ENCODE peak calls at places on chromosome 21, in nine cellular contexts. E is heart left ventricle; C is uterus; D is PC-9; S is upper lobe of right lung; M is Karpas-422; O is CD8-positive, alpha-beta memory T cell; H is iPS DF 6.9; B is left lung. P is an unnamed sample.

GRCh38 chr21:31447477-31447876 is 103.4 kb upstream of the TIAM1 start:
- DNase-seq in E (no peak), C (peak; percentile 29), D (no peak), S (no peak), M (no peak), O (no peak), H (no peak), B (no peak), P (no peak)

GRCh38 chr21:36478207-36478701 is 1.7 kb downstream of the CLDN14 start:
- DNase-seq in E (no peak), C (no peak), D (peak; percentile 27), S (no peak), M (no peak), O (no peak), H (no peak), B (no peak), P (no peak)

GRCh38 chr21:14869984-14870840 is 194.6 kb downstream of the NRIP1 start:
- DNase-seq in E (no peak), C (no peak), D (no peak), S (no peak), M (no peak), O (no peak), H (no peak), B (no peak), P (no peak)

GRCh38 chr21:34336756-34337391 is 26.9 kb upstream of the KCNE2 start:
- DNase-seq in E (no peak), C (no peak), D (no peak), S (no peak), M (no peak), O (no peak), H (no peak), B (no peak), P (no peak)

GRCh38 chr21:34926784-34927548 is 122.1 kb downstream of the RUNX1 start:
- DNase-seq in E (no peak), C (no peak), D (no peak), S (no peak), M (no peak), O (no peak), H (no peak), B (no peak), P (no peak)

GRCh38 chr21:33976082-33976979 is 60.7 kb upstream of the ATP5PO start:
- DNase-seq in E (peak; percentile 43), C (peak; percentile 52), D (peak; percentile 18), S (no peak), M (peak; percentile 54), O (peak; percentile 44), H (no peak), B (no peak), P (peak; percentile 80)

GRCh38 chr21:27802816-27803475 is 836.1 kb upstream of the ADAMTS5 start:
- DNase-seq in E (peak; percentile 9), C (peak; percentile 26), D (no peak), S (no peak), M (peak; percentile 80), O (no peak), H (peak; percentile 39), B (no peak), P (peak; percentile 37)

GRCh38 chr21:35332841-35333426 is 283.8 kb upstream of the RUNX1 start:
- DNase-seq in E (no peak), C (no peak), D (no peak), S (no peak), M (no peak), O (no peak), H (no peak), B (no peak), P (no peak)

GRCh38 chr21:45414396-45415187 is 9.6 kb downstream of the COL18A1 start:
- DNase-seq in E (peak; percentile 5), C (no peak), D (no peak), S (no peak), M (no peak), O (no peak), H (no peak), B (peak; percentile 70), P (no peak)

GRCh38 chr21:45412491-45412890 is 7.5 kb downstream of the COL18A1 start:
- DNase-seq in E (no peak), C (no peak), D (no peak), S (no peak), M (no peak), O (no peak), H (no peak), B (peak; percentile 40), P (no peak)

GRCh38 chr21:45413922-45414321 is 9.0 kb downstream of the COL18A1 start:
- DNase-seq in E (peak; percentile 11), C (no peak), D (no peak), S (no peak), M (no peak), O (no peak), H (no peak), B (peak; percentile 24), P (no peak)

GRCh38 chr21:45411810-45412206 is 6.8 kb downstream of the COL18A1 start:
- DNase-seq in E (no peak), C (no peak), D (no peak), S (no peak), M (no peak), O (no peak), H (no peak), B (peak; percentile 47), P (no peak)

DNA sequence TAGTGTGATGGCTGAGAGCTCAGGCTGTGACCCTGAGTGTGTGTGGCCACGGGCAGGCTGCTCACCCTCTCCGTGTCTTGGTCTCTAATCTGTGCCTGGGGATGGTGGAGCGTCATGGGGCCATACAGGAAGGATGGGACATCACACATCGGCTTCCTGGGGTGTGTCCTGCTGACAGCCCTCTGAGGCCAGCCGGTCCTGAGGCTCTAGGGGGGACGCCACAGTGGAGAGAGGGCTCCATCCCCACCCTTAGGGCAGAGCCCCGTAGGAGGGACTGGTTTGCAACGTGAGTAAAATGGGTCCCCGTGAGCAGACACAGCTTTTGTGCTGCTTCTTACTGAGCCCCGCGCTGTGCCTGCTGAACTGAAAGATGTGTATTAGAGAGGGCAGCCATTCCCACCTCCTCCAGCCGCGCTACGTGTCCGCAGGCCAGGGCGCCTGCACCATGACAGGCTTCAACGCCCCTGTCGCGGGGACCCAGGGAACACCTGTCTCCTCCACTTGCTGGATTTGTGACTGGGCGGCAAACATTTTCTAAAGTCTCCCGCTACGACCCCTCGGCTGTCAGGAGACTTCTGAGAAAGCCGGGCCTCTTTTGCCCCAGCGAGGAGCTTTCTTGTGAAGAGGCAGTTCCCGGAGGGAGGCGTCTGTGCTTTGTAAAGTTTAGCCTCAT is 8.1 kb downstream of the COL18A1 start:
- DNase-seq in E (peak; percentile 14), C (no peak), D (no peak), S (no peak), M (no peak), O (no peak), H (no peak), B (peak; percentile 53), P (no peak)
- H3K27ac ChIP-seq in E (peak overlapping the region; percentile 93), C (peak overlapping the region; percentile 49), D (no peak overlapping the region), S (peak overlapping the region; percentile 24), M (no peak overlapping the region), O (no peak overlapping the region), H (no peak overlapping the region), B (no peak overlapping the region), P (no peak overlapping the region)

GRCh38 chr21:41923641-41924342 is 30.0 kb downstream of the C2CD2 start:
- DNase-seq in E (no peak), C (peak; percentile 36), D (no peak), S (no peak), M (no peak), O (no peak), H (no peak), B (no peak), P (no peak)
- H3K4me3 ChIP-seq in E (no peak overlapping the region), C (no peak overlapping the region), D (no peak overlapping the region), S (no peak overlapping the region), M (no peak overlapping the region), O (no peak overlapping the region), H (no peak overlapping the region), B (no peak overlapping the region), P (no peak overlapping the region)

GRCh38 chr21:40056031-40056430 is 188.8 kb downstream of the PCP4 start:
- DNase-seq in E (no peak), C (no peak), D (no peak), S (no peak), M (no peak), O (no peak), H (no peak), B (no peak), P (no peak)

GRCh38 chr21:40051801-40052200 is 184.6 kb downstream of the PCP4 start:
- DNase-seq in E (no peak), C (no peak), D (no peak), S (no peak), M (no peak), O (no peak), H (no peak), B (no peak), P (no peak)

GRCh38 chr21:40052276-40052675 is 185.0 kb downstream of the PCP4 start:
- DNase-seq in E (no peak), C (no peak), D (no peak), S (no peak), M (no peak), O (no peak), H (no peak), B (no peak), P (no peak)

GRCh38 chr21:40054403-40054802 is 187.2 kb downstream of the PCP4 start:
- DNase-seq in E (peak; percentile 15), C (peak; percentile 22), D (no peak), S (peak; percentile 90), M (no peak), O (no peak), H (no peak), B (peak; percentile 73), P (peak; percentile 82)

DNA sequence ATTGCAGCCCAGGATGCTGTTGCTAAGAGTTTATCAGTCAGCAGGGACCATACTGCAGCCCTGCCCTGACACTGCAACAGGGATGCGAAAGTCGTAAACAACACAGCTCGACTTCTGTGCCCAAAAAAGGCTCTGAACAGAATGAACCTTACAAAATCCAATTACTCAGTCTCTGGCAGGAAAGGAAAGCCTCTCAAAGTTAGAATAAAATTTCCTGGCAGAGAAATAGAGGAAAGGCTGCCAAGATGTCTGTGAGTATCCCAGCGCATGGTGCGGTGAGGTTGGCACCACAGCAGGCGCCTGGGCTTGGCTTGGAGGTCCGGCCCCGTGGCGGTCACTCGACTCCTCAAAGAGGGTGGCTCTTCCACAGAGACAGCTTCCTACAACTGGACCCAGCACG is 185.8 kb downstream of the PCP4 start:
- DNase-seq in E (peak; percentile 46), C (peak; percentile 54), D (no peak), S (peak; percentile 71), M (no peak), O (no peak), H (no peak), B (peak; percentile 76), P (no peak)
- H3K4me1 ChIP-seq in E (peaks cover 4% of the 10 kb centered on the region), C (peaks cover 5% of the 10 kb centered on the region), D (no peaks in the 10 kb centered on the region), S (no peaks in the 10 kb centered on the region), M (no peaks in the 10 kb centered on the region), O (no peaks in the 10 kb centered on the region), H (no peaks in the 10 kb centered on the region), B (no peaks in the 10 kb centered on the region), P (peaks cover 10% of the 10 kb centered on the region)

DNA sequence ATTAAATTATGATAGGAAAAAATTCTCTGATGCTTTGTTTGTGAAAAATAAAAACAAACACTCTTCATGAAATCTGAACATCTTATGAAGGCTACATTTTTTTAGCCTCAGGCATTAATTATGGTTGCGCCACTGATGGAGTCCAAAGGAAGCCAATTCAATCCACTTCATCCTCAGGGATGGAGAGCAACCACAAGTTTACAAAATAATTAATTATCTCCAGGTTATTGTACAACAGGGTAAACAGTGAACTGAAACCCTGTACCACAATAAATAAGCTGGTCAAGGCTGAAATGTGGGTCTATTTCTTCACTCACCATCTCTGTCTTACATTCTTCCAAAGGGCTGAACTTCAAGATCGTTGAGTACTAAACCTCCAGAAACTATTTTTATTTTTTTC is 49.2 kb downstream of the MRPL39 start:
- DNase-seq in E (no peak), C (no peak), D (no peak), S (no peak), M (no peak), O (no peak), H (no peak), B (no peak), P (no peak)
- H3K27ac ChIP-seq in E (no peak overlapping the region), C (no peak overlapping the region), D (no peak overlapping the region), S (no peak overlapping the region), M (no peak overlapping the region), O (no peak overlapping the region), H (no peak overlapping the region), B (no peak overlapping the region), P (no peak overlapping the region)